ENCODE peak calls at places on chromosomes 11 and 22, in four cellular contexts. I is WTC11, G is GM12878, D is K562. V is an unnamed sample.

GRCh38 chr11:125426818-125427528 is 69.1 kb downstream of the FEZ1 start:
- DNase-seq in I (no peak), D (no peak), G (no peak), V (no peak)

GRCh38 chr11:114705280-114706024 is 27.1 kb downstream of the NXPE2 start:
- DNase-seq in I (no peak), D (no peak), G (no peak), V (no peak)

GRCh38 chr22:37681556-37682049 is 4.5 kb upstream of the NOL12 start:
- DNase-seq in I (peak), G (no peak), D (peak), V (peak)

GRCh38 chr11:75465701-75466531 is 32.9 kb upstream of the KLHL35 start:
- DNase-seq in D (no peak), I (no peak), G (no peak), V (no peak)

GRCh38 chr11:17739945-17740338 is 5.4 kb downstream of the KCNC1 start:
- DNase-seq in D (no peak), I (no peak), G (no peak), V (no peak)

GRCh38 chr11:19683141-19683805 is 29.4 kb upstream of the NAV2 start:
- DNase-seq in D (no peak), G (no peak), I (no peak), V (no peak)

GRCh38 chr11:58567889-58568512 is 7.7 kb downstream of the LPXN start:
- DNase-seq in D (peak), I (peak), G (no peak), V (peak)

GRCh38 chr11:48109046-48109666 is 107.5 kb upstream of the OR4B1 start:
- DNase-seq in G (no peak), D (peak), I (no peak), V (peak)

GRCh38 chr11:74822187-74822586 is 73.5 kb downstream of the RNF169 start:
- DNase-seq in G (no peak), I (no peak), D (no peak), V (no peak)

GRCh38 chr11:111565111-111565720 is 24.7 kb downstream of the LAYN start:
- DNase-seq in G (peak), I (peak), D (peak), V (peak)

GRCh38 chr11:59295435-59295834 is 63.3 kb upstream of the OR5AN1 start:
- DNase-seq in D (no peak), I (no peak), G (no peak), V (no peak)

GRCh38 chr11:101321222-101321621 is 191.6 kb upstream of the PGR start:
- DNase-seq in I (peak), G (no peak), D (no peak), V (no peak)

GRCh38 chr11:2930705-2931415 is 1.6 kb upstream of the PHLDA2 start:
- DNase-seq in D (peak), I (peak), G (peak), V (peak)

GRCh38 chr11:103633037-103633788 is 403.2 kb upstream of the DDI1 start:
- DNase-seq in G (no peak), I (no peak), D (no peak), V (no peak)

GRCh38 chr22:46424496-46424895 is 89.0 kb downstream of the TRMU start:
- DNase-seq in G (no peak), D (no peak), I (no peak), V (no peak)

GRCh38 chr11:86398106-86398505 is 23.4 kb downstream of the CCDC81 start:
- DNase-seq in G (no peak), D (no peak), I (no peak), V (no peak)

GRCh38 chr11:86395061-86395551 is 20.4 kb downstream of the CCDC81 start:
- DNase-seq in I (peak), D (no peak), G (no peak), V (no peak)

GRCh38 chr11:86397351-86397750 is 22.7 kb downstream of the CCDC81 start:
- DNase-seq in D (no peak), I (no peak), G (no peak), V (no peak)

GRCh38 chr11:86390499-86390898 is 15.8 kb downstream of the CCDC81 start:
- DNase-seq in D (no peak), G (no peak), I (no peak), V (no peak)

GRCh38 chr11:86396403-86396802 is 21.7 kb downstream of the CCDC81 start:
- DNase-seq in I (no peak), G (no peak), D (no peak), V (no peak)
- TF ChIP-seq CREM in I (no peak), G (no peak), D (no peak), V (no peak)

DNA sequence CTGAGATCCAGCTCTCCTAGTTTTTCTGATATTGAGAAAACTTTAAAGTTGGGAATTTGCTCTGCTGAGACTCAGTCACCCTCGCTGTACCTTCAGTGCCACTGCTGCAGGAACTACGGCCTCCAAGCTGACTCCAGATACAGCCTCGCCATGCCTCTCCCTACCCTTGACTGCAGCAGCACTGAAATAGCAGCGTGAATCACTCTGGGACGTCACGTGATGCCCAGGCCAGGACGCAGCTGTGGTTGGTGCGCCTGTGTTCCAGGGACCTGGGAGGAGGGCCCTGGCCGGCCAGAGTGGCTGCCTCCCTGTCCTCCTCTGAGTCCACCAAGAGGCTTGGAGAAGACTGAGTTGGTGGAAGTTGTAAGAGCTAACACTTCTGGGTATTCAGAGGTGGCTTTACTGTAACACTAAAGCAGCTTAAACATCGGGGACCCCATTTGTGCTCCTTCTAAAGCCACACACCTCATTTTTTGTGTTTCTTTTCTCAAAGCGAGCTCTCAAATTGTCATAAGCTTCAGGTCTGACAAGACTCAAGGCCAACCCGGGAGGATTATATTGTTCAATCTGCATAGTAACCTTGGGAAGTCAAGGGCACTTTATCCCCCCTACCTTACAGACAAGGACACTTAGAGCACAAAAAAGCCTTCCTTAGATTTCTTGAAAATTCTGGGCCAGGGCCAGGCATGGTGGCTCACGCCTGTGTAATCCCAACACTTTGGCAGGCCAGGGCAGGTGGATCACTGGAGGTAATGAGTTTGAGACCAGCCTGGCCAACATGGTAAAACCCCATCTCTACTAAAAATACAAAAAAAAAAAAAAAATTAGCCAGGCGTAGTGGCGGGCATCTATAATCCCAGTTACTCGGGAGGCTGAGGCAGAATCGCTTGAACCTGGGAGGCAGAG is 4.2 kb upstream of the STIP1 start:
- DNase-seq in G (no peak), D (peak), I (peak), V (peak)
- TF ChIP-seq CREB1 in G (no peak), D (no peak), I (no peak), V (no peak)

GRCh38 chr11:118210323-118210722 is 14.5 kb downstream of the JAML start:
- DNase-seq in D (no peak), G (no peak), I (no peak), V (no peak)

GRCh38 chr11:118209037-118209436 is 15.8 kb downstream of the JAML start:
- DNase-seq in I (no peak), D (no peak), G (no peak), V (no peak)

GRCh38 chr11:118207079-118207478 is 17.7 kb downstream of the JAML start:
- DNase-seq in D (no peak), G (no peak), I (no peak), V (no peak)

GRCh38 chr11:118205979-118206611 is 18.7 kb downstream of the JAML start:
- DNase-seq in I (no peak), G (no peak), D (no peak), V (no peak)

GRCh38 chr11:118206612-118207031 is 18.2 kb downstream of the JAML start:
- DNase-seq in G (no peak), I (no peak), D (no peak), V (no peak)
- TF ChIP-seq ESRRA in G (no peak), I (no peak), D (no peak), V (no peak)

GRCh38 chr11:64894070-64894811 is 15.8 kb upstream of the EHD1 start:
- DNase-seq in I (peak), G (no peak), D (peak), V (peak)
- TF ChIP-seq CREM in I (no peak), G (no peak), D (peak), V (no peak)

DNA sequence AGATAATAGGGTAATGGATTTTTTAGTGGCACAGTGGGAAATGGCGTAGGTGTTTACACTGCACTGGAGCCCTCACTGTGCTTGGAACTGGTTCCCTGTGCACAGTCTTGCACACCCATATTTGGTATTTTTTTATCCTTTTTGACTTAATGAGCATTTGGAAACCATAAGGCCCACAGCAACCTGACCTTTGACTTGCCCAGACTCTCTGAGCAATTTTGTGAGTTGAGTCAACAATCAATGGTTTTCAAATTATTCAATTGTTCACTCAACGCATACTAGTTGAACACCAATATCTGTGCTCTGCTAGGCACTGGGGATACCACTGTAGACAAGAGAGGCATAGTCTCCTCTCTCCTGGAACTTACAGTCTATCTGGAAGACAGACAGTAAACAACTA is 14.3 kb downstream of the CD44 start:
- DNase-seq in D (no peak), I (no peak), G (no peak), V (no peak)
- TF ChIP-seq CREB1 in D (no peak), I (no peak), G (no peak), V (no peak)

GRCh38 chr11:106072804-106073203 is 4.3 kb downstream of the KBTBD3 start:
- DNase-seq in I (no peak), D (no peak), G (no peak), V (no peak)

GRCh38 chr11:106076421-106076922 is 675 bp downstream of the KBTBD3 start:
- DNase-seq in G (no peak), D (no peak), I (no peak), V (no peak)

GRCh38 chr11:106076923-106077608 is at the start of gene KBTBD3:
- DNase-seq in D (peak), I (peak), G (peak), V (peak)

GRCh38 chr11:106082096-106082495 is 4.6 kb downstream of the AASDHPPT start:
- DNase-seq in G (no peak), I (no peak), D (no peak), V (no peak)

DNA sequence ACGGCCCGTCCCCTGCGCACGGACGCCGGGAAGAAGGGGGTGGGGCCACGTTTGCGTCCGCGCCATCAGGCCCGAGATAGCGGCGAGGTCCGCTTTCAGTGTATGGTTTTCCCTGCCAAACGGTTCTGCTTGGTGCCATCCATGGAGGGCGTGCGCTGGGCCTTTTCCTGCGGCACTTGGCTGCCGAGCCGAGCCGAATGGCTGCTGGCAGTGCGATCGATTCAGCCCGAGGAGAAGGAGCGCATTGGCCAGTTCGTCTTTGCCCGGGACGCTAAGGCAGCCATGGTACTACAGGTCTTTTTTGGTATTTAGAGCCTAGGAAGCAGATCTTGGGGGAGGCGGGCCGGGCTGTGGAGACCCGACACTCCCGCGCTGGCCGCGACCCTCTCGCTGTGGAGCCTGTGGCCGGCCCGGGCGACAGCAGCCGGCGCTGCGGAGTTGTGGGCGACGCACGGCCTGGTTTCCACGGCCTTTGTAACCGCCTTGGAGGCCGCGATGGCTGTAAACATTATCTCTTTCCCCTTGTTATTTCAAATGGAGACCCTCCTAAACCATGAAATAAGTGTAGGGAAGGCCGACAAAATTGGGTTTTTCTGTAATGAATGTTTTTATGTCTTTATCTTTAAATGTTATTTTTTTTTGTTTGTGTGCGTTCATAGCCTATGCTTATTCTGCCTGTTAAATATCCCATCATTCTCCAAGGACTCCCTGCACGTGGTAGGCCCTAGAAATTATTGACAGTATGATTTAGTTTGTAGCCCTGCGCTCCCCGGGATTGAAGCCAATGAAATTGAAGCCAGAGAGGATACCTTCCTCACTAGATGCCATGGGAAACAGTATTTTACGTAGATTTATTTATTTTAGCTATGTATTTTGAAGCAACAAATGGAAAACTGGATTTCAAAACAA is at the start of gene AASDHPPT:
- DNase-seq in D (peak), I (no peak), G (no peak), V (peak)
- TF ChIP-seq ESRRA in D (no peak), I (no peak), G (no peak), V (peak)

GRCh38 chr11:63552921-63553320 is 10.3 kb downstream of the PLAAT2 start:
- DNase-seq in D (no peak), G (no peak), I (no peak), V (no peak)

GRCh38 chr11:63554901-63555218 is 8.3 kb downstream of the PLAAT2 start:
- DNase-seq in G (no peak), D (no peak), I (no peak), V (no peak)

GRCh38 chr11:63553759-63554158 is 9.4 kb downstream of the PLAAT2 start:
- DNase-seq in I (no peak), D (no peak), G (no peak), V (no peak)

GRCh38 chr11:63549411-63549810 is 12.8 kb downstream of the PLAAT4 start:
- DNase-seq in G (no peak), D (no peak), I (no peak), V (no peak)

GRCh38 chr11:63551889-63552266 is 11.3 kb downstream of the PLAAT2 start:
- DNase-seq in I (no peak), G (no peak), D (no peak), V (no peak)
- TF ChIP-seq CREM in I (no peak), G (no peak), D (no peak), V (no peak)

DNA sequence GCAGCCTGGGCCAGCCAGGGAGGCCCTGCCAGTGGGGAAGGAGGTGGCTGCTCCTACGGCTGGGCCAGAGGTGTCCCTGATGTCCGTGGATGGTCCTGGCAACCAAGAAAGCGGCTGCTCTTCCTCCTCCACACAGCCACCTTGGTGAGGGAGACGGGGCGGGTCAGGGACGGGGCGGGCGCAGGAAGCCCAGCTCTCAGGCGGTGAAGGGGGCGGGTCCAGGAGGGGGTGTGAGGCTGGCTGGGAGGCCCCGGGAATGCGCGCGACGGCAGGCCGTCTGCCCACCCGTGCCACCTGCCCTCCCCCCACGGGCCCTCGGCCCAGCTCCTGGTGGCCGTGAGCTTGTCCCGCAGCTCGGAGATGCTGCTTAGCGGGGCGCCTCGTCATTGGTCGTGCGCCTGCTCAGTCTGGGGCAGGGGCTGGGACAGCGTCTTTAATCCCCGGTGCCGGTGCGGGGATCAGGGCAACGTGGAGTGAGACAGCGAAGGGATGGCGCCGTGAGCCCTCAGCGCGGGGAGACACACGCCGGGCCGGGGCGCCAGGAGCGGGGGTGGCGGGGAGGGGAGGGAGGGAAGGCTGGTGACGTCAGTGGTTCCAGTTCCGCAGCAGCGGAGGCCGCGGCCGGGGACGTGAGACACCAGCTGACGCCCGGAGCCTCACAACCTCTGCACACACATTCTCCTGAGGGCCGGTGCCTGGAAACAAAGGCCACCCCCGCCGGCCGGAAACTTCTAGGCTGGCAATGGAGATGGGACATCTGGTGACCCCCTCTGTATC is 6.7 kb upstream of the BRSK2 start:
- DNase-seq in G (peak), D (peak), I (peak), V (peak)
- TF ChIP-seq CREB1 in G (peak), D (no peak), I (no peak), V (no peak)

GRCh38 chr22:29307658-29308147 is 1.3 kb downstream of the GAS2L1 start:
- DNase-seq in I (no peak), D (no peak), G (no peak), V (no peak)

GRCh38 chr22:29306830-29307657 is 594 bp downstream of the GAS2L1 start:
- DNase-seq in G (no peak), D (peak), I (peak), V (peak)

GRCh38 chr22:29305836-29306174 is 645 bp upstream of the GAS2L1 start:
- DNase-seq in G (no peak), D (no peak), I (no peak), V (no peak)

GRCh38 chr22:29308148-29308790 is 1.8 kb downstream of the GAS2L1 start:
- DNase-seq in D (no peak), G (no peak), I (no peak), V (no peak)

GRCh38 chr22:29306175-29306829 is at the start of gene GAS2L1:
- DNase-seq in G (no peak), D (peak), I (peak), V (peak)
- TF ChIP-seq ESRRA in G (no peak), D (peak), I (no peak), V (peak)

V was measured in HepG2.